ENCODE peak calls at places on chromosomes 4 and X, in nine cellular contexts. One of them, this sample, is unnamed.
A peak's percentile ranks its signal among the peaks of the same experiment; 100 is the strongest.

GRCh38 chr4:8035371-8035780 is 95.7 kb upstream of the AFAP1 start:
- DNase-seq in SW480: peak; percentile 76
- DNase-seq in Caki2: no peak
- DNase-seq in neural crest cell: no peak
- DNase-seq in stimulated activated CD4-positive, alpha-beta T cell treated with anti-CD3 and anti-CD28 coated beads, TNF-alpha, amount 100 ng/mL, for 24 hours: no peak
- DNase-seq in NCI-H460: no peak
- DNase-seq in sciatic nerve: no peak
- DNase-seq in GM06990: no peak
- DNase-seq in transverse colon: no peak
- DNase-seq in this sample: peak; percentile 75

GRCh38 chr4:147864591-147864990 is 132.7 kb downstream of the ARHGAP10 start:
- DNase-seq in Caki2: no peak
- DNase-seq in neural crest cell: no peak
- DNase-seq in NCI-H460: no peak
- DNase-seq in sciatic nerve: no peak
- DNase-seq in GM06990: no peak
- DNase-seq in stimulated activated CD4-positive, alpha-beta T cell treated with anti-CD3 and anti-CD28 coated beads, TNF-alpha, amount 100 ng/mL, for 24 hours: no peak
- DNase-seq in transverse colon: no peak
- DNase-seq in SW480: no peak
- DNase-seq in this sample: no peak

GRCh38 chr4:25757452-25757851 is 101.8 kb downstream of the SLC34A2 start:
- DNase-seq in transverse colon: no peak
- DNase-seq in SW480: no peak
- DNase-seq in GM06990: no peak
- DNase-seq in neural crest cell: no peak
- DNase-seq in stimulated activated CD4-positive, alpha-beta T cell treated with anti-CD3 and anti-CD28 coated beads, TNF-alpha, amount 100 ng/mL, for 24 hours: no peak
- DNase-seq in sciatic nerve: no peak
- DNase-seq in NCI-H460: no peak
- DNase-seq in Caki2: no peak
- DNase-seq in this sample: no peak

GRCh38 chr4:80710748-80711451 is 319.6 kb upstream of the BMP3 start:
- DNase-seq in sciatic nerve: no peak
- DNase-seq in GM06990: no peak
- DNase-seq in NCI-H460: no peak
- DNase-seq in Caki2: no peak
- DNase-seq in transverse colon: no peak
- DNase-seq in SW480: no peak
- DNase-seq in stimulated activated CD4-positive, alpha-beta T cell treated with anti-CD3 and anti-CD28 coated beads, TNF-alpha, amount 100 ng/mL, for 24 hours: no peak
- DNase-seq in neural crest cell: no peak
- DNase-seq in this sample: no peak

GRCh38 chr4:15352508-15352907 is 75.3 kb upstream of the C1QTNF7 start:
- DNase-seq in stimulated activated CD4-positive, alpha-beta T cell treated with anti-CD3 and anti-CD28 coated beads, TNF-alpha, amount 100 ng/mL, for 24 hours: no peak
- DNase-seq in SW480: no peak
- DNase-seq in GM06990: no peak
- DNase-seq in NCI-H460: no peak
- DNase-seq in transverse colon: no peak
- DNase-seq in Caki2: no peak
- DNase-seq in sciatic nerve: no peak
- DNase-seq in neural crest cell: no peak
- DNase-seq in this sample: no peak

GRCh38 chrX:112967341-112967740 is 126.7 kb upstream of the AMOT start:
- DNase-seq in sciatic nerve: no peak
- DNase-seq in neural crest cell: no peak
- DNase-seq in transverse colon: no peak
- DNase-seq in Caki2: no peak
- DNase-seq in NCI-H460: no peak
- DNase-seq in SW480: no peak
- DNase-seq in GM06990: no peak
- DNase-seq in stimulated activated CD4-positive, alpha-beta T cell treated with anti-CD3 and anti-CD28 coated beads, TNF-alpha, amount 100 ng/mL, for 24 hours: no peak
- DNase-seq in this sample: no peak

GRCh38 chrX:53122013-53122412 is 28.1 kb downstream of the KANTR start:
- DNase-seq in neural crest cell: no peak
- DNase-seq in stimulated activated CD4-positive, alpha-beta T cell treated with anti-CD3 and anti-CD28 coated beads, TNF-alpha, amount 100 ng/mL, for 24 hours: no peak
- DNase-seq in SW480: no peak
- DNase-seq in Caki2: no peak
- DNase-seq in GM06990: no peak
- DNase-seq in NCI-H460: no peak
- DNase-seq in sciatic nerve: no peak
- DNase-seq in transverse colon: no peak
- DNase-seq in this sample: no peak

GRCh38 chr4:167642250-167642649 is 408.0 kb upstream of the SPOCK3 start:
- DNase-seq in Caki2: no peak
- DNase-seq in sciatic nerve: no peak
- DNase-seq in SW480: no peak
- DNase-seq in NCI-H460: no peak
- DNase-seq in GM06990: no peak
- DNase-seq in transverse colon: no peak
- DNase-seq in neural crest cell: no peak
- DNase-seq in stimulated activated CD4-positive, alpha-beta T cell treated with anti-CD3 and anti-CD28 coated beads, TNF-alpha, amount 100 ng/mL, for 24 hours: no peak
- DNase-seq in this sample: no peak

GRCh38 chrX:63275127-63275526 is 76.0 kb downstream of the SPIN4 start:
- DNase-seq in Caki2: peak; percentile 14
- DNase-seq in stimulated activated CD4-positive, alpha-beta T cell treated with anti-CD3 and anti-CD28 coated beads, TNF-alpha, amount 100 ng/mL, for 24 hours: peak; percentile 1
- DNase-seq in transverse colon: peak; percentile 14
- DNase-seq in neural crest cell: peak; percentile 14
- DNase-seq in GM06990: no peak
- DNase-seq in sciatic nerve: no peak
- DNase-seq in NCI-H460: peak; percentile 8
- DNase-seq in SW480: peak; percentile 5
- DNase-seq in this sample: no peak

GRCh38 chrX:27463187-27463586 is at the start of gene PPP4R3C:
- DNase-seq in NCI-H460: no peak
- DNase-seq in transverse colon: no peak
- DNase-seq in GM06990: no peak
- DNase-seq in SW480: no peak
- DNase-seq in sciatic nerve: no peak
- DNase-seq in stimulated activated CD4-positive, alpha-beta T cell treated with anti-CD3 and anti-CD28 coated beads, TNF-alpha, amount 100 ng/mL, for 24 hours: no peak
- DNase-seq in neural crest cell: no peak
- DNase-seq in Caki2: no peak
- DNase-seq in this sample: no peak

GRCh38 chr4:15786743-15787142 is 8.6 kb downstream of the CD38 start:
- DNase-seq in sciatic nerve: no peak
- DNase-seq in transverse colon: no peak
- DNase-seq in SW480: no peak
- DNase-seq in GM06990: no peak
- DNase-seq in Caki2: no peak
- DNase-seq in neural crest cell: no peak
- DNase-seq in stimulated activated CD4-positive, alpha-beta T cell treated with anti-CD3 and anti-CD28 coated beads, TNF-alpha, amount 100 ng/mL, for 24 hours: no peak
- DNase-seq in NCI-H460: no peak
- DNase-seq in this sample: no peak

GRCh38 chrX:155819525-155819924 is 61.6 kb upstream of the VAMP7 start:
- DNase-seq in sciatic nerve: no peak
- DNase-seq in stimulated activated CD4-positive, alpha-beta T cell treated with anti-CD3 and anti-CD28 coated beads, TNF-alpha, amount 100 ng/mL, for 24 hours: no peak
- DNase-seq in transverse colon: no peak
- DNase-seq in SW480: no peak
- DNase-seq in neural crest cell: no peak
- DNase-seq in Caki2: no peak
- DNase-seq in GM06990: no peak
- DNase-seq in NCI-H460: no peak
- DNase-seq in this sample: no peak

GRCh38 chr4:16196482-16197393 is 29.5 kb downstream of the TAPT1 start:
- DNase-seq in NCI-H460: peak; percentile 49
- DNase-seq in transverse colon: no peak
- DNase-seq in stimulated activated CD4-positive, alpha-beta T cell treated with anti-CD3 and anti-CD28 coated beads, TNF-alpha, amount 100 ng/mL, for 24 hours: no peak
- DNase-seq in Caki2: peak; percentile 73
- DNase-seq in GM06990: no peak
- DNase-seq in sciatic nerve: no peak
- DNase-seq in neural crest cell: no peak
- DNase-seq in SW480: no peak
- DNase-seq in this sample: peak; percentile 71

GRCh38 chrX:6526564-6526963 is 8.4 kb downstream of the VCX3A start:
- DNase-seq in transverse colon: no peak
- DNase-seq in stimulated activated CD4-positive, alpha-beta T cell treated with anti-CD3 and anti-CD28 coated beads, TNF-alpha, amount 100 ng/mL, for 24 hours: no peak
- DNase-seq in GM06990: no peak
- DNase-seq in NCI-H460: no peak
- DNase-seq in Caki2: no peak
- DNase-seq in sciatic nerve: no peak
- DNase-seq in neural crest cell: no peak
- DNase-seq in SW480: no peak
- DNase-seq in this sample: no peak

GRCh38 chr4:152257601-152258066 is 278.3 kb downstream of the FBXW7 start:
- DNase-seq in GM06990: no peak
- DNase-seq in transverse colon: no peak
- DNase-seq in sciatic nerve: no peak
- DNase-seq in NCI-H460: no peak
- DNase-seq in neural crest cell: no peak
- DNase-seq in SW480: no peak
- DNase-seq in stimulated activated CD4-positive, alpha-beta T cell treated with anti-CD3 and anti-CD28 coated beads, TNF-alpha, amount 100 ng/mL, for 24 hours: no peak
- DNase-seq in Caki2: no peak
- DNase-seq in this sample: peak; percentile 20

GRCh38 chr4:113222431-113222979 is 173.1 kb downstream of the ANK2 start:
- DNase-seq in Caki2: no peak
- DNase-seq in stimulated activated CD4-positive, alpha-beta T cell treated with anti-CD3 and anti-CD28 coated beads, TNF-alpha, amount 100 ng/mL, for 24 hours: no peak
- DNase-seq in NCI-H460: no peak
- DNase-seq in SW480: no peak
- DNase-seq in neural crest cell: no peak
- DNase-seq in transverse colon: no peak
- DNase-seq in sciatic nerve: no peak
- DNase-seq in GM06990: peak; percentile 29
- DNase-seq in this sample: peak; percentile 12

GRCh38 chr4:119299221-119300071 is 22.5 kb downstream of the FABP2 start:
- DNase-seq in sciatic nerve: no peak
- DNase-seq in NCI-H460: no peak
- DNase-seq in SW480: peak; percentile 11
- DNase-seq in neural crest cell: no peak
- DNase-seq in Caki2: peak; percentile 22
- DNase-seq in transverse colon: no peak
- DNase-seq in GM06990: peak; percentile 13
- DNase-seq in stimulated activated CD4-positive, alpha-beta T cell treated with anti-CD3 and anti-CD28 coated beads, TNF-alpha, amount 100 ng/mL, for 24 hours: no peak
- DNase-seq in this sample: peak; percentile 32

GRCh38 chrX:106611682-106612402 is at the start of gene RADX:
- DNase-seq in NCI-H460: peak; percentile 80
- DNase-seq in Caki2: peak; percentile 81
- DNase-seq in GM06990: peak; percentile 89
- DNase-seq in stimulated activated CD4-positive, alpha-beta T cell treated with anti-CD3 and anti-CD28 coated beads, TNF-alpha, amount 100 ng/mL, for 24 hours: peak; percentile 78
- DNase-seq in SW480: peak; percentile 76
- DNase-seq in transverse colon: peak; percentile 86
- DNase-seq in sciatic nerve: peak; percentile 85
- DNase-seq in neural crest cell: peak; percentile 72
- DNase-seq in this sample: peak; percentile 53

GRCh38 chr4:1807258-1807777 is 14.2 kb downstream of the FGFR3 start:
- DNase-seq in SW480: no peak
- DNase-seq in Caki2: no peak
- DNase-seq in GM06990: no peak
- DNase-seq in sciatic nerve: no peak
- DNase-seq in transverse colon: no peak
- DNase-seq in neural crest cell: no peak
- DNase-seq in stimulated activated CD4-positive, alpha-beta T cell treated with anti-CD3 and anti-CD28 coated beads, TNF-alpha, amount 100 ng/mL, for 24 hours: no peak
- DNase-seq in NCI-H460: no peak
- DNase-seq in this sample: no peak

GRCh38 chr4:150302553-150302952 is 224.3 kb downstream of the DCLK2 start:
- DNase-seq in transverse colon: no peak
- DNase-seq in Caki2: peak; percentile 73
- DNase-seq in NCI-H460: peak; percentile 47
- DNase-seq in SW480: peak; percentile 1
- DNase-seq in sciatic nerve: no peak
- DNase-seq in GM06990: no peak
- DNase-seq in stimulated activated CD4-positive, alpha-beta T cell treated with anti-CD3 and anti-CD28 coated beads, TNF-alpha, amount 100 ng/mL, for 24 hours: peak; percentile 16
- DNase-seq in neural crest cell: no peak
- DNase-seq in this sample: peak; percentile 96

GRCh38 chrX:45850197-45850774 is 649.6 kb upstream of the DIPK2B start:
- DNase-seq in transverse colon: no peak
- DNase-seq in stimulated activated CD4-positive, alpha-beta T cell treated with anti-CD3 and anti-CD28 coated beads, TNF-alpha, amount 100 ng/mL, for 24 hours: peak; percentile 31
- DNase-seq in GM06990: no peak
- DNase-seq in Caki2: peak; percentile 57
- DNase-seq in neural crest cell: peak; percentile 1
- DNase-seq in NCI-H460: no peak
- DNase-seq in sciatic nerve: no peak
- DNase-seq in SW480: peak; percentile 55
- DNase-seq in this sample: no peak